ENCODE peak calls at places on chromosome 9, in seven cellular contexts. N is cardiac fibroblast, M is hepatocyte, U is GM23338, S is NB4, Y is uterus, L is heart left ventricle. C is an unnamed sample.

GRCh38 chr9:110986529-110986928 is 51.7 kb downstream of the LPAR1 start:
- DNase-seq in N (peak), M (no peak), U (no peak), S (no peak), Y (no peak), L (no peak), C (no peak)

GRCh38 chr9:132588501-132589147 is 6.2 kb downstream of the BARHL1 start:
- DNase-seq in N (no peak), M (no peak), U (peak), S (no peak), Y (no peak), L (no peak), C (no peak)

GRCh38 chr9:16515879-16516289 is 354.6 kb downstream of the BNC2 start:
- DNase-seq in N (peak), M (peak), U (peak), S (no peak), Y (no peak), L (no peak), C (peak)

GRCh38 chr9:72305102-72305546 is 59.9 kb downstream of the ZFAND5 start:
- DNase-seq in N (peak), M (peak), U (peak), S (peak), Y (peak), L (peak), C (peak)

GRCh38 chr9:75117572-75117971 is 29.3 kb downstream of the OSTF1 start:
- DNase-seq in N (no peak), M (no peak), U (no peak), S (no peak), Y (no peak), L (no peak), C (no peak)

GRCh38 chr9:82989949-82990348 is 73.0 kb downstream of the RASEF start:
- DNase-seq in N (no peak), M (no peak), U (no peak), S (no peak), Y (no peak), L (no peak), C (no peak)

GRCh38 chr9:121302786-121303185 is 34.8 kb downstream of the GSN start:
- DNase-seq in N (no peak), M (no peak), U (no peak), S (no peak), Y (peak), L (no peak), C (no peak)

GRCh38 chr9:6413365-6414263 is 615 bp downstream of the UHRF2 start:
- DNase-seq in N (no peak), M (peak), U (peak), S (peak), Y (peak), L (peak), C (no peak)

GRCh38 chr9:78676623-78677022 is 379.7 kb downstream of the PSAT1 start:
- DNase-seq in N (no peak), M (no peak), U (no peak), S (no peak), Y (no peak), L (no peak), C (peak)

GRCh38 chr9:14348241-14349140 is 34.5 kb upstream of the NFIB start:
- DNase-seq in N (peak), M (no peak), U (peak), S (no peak), Y (no peak), L (no peak), C (peak)

GRCh38 chr9:14346301-14346721 is 32.4 kb upstream of the NFIB start:
- DNase-seq in N (no peak), M (no peak), U (peak), S (no peak), Y (no peak), L (no peak), C (no peak)

GRCh38 chr9:14345586-14346237 is 31.8 kb upstream of the NFIB start:
- DNase-seq in N (no peak), M (no peak), U (peak), S (no peak), Y (no peak), L (no peak), C (no peak)

GRCh38 chr9:14347408-14348224 is 33.7 kb upstream of the NFIB start:
- DNase-seq in N (peak), M (no peak), U (peak), S (no peak), Y (no peak), L (peak), C (no peak)

GRCh38 chr9:14346826-14347407 is 33.0 kb upstream of the NFIB start:
- DNase-seq in N (peak), M (no peak), U (peak), S (no peak), Y (no peak), L (no peak), C (no peak)
- H3K4me3 ChIP-seq in N (peak), M (peak), U (peak), S (no peak), Y (peak), L (peak), C (peak)

GRCh38 chr9:90915693-90916092 is 114.1 kb downstream of the SYK start:
- DNase-seq in N (peak), M (peak), U (peak), S (peak), Y (peak), L (no peak), C (peak)
- TF ChIP-seq CTCF in N (peak), M (peak), U (peak), S (peak), Y (no peak), L (no peak), C (peak)

GRCh38 chr9:35618325-35618727 is at the start of gene CD72:
- DNase-seq in N (no peak), M (no peak), U (no peak), S (peak), Y (no peak), L (peak), C (no peak)

GRCh38 chr9:35617548-35617947 is 665 bp downstream of the CD72 start:
- DNase-seq in N (no peak), M (no peak), U (peak), S (no peak), Y (no peak), L (no peak), C (no peak)

GRCh38 chr9:35616681-35617459 is 1.3 kb downstream of the CD72 start:
- DNase-seq in N (peak), M (peak), U (peak), S (no peak), Y (peak), L (peak), C (peak)

GRCh38 chr9:35619800-35620158 is 1.6 kb upstream of the CD72 start:
- DNase-seq in N (no peak), M (no peak), U (no peak), S (peak), Y (no peak), L (no peak), C (no peak)

GRCh38 chr9:35618854-35619799 is 914 bp upstream of the CD72 start:
- DNase-seq in N (no peak), M (no peak), U (no peak), S (peak), Y (no peak), L (peak), C (peak)
- H3K4me3 ChIP-seq in N (no peak), M (no peak), U (no peak), S (peak), Y (no peak), L (no peak), C (no peak)

DNA sequence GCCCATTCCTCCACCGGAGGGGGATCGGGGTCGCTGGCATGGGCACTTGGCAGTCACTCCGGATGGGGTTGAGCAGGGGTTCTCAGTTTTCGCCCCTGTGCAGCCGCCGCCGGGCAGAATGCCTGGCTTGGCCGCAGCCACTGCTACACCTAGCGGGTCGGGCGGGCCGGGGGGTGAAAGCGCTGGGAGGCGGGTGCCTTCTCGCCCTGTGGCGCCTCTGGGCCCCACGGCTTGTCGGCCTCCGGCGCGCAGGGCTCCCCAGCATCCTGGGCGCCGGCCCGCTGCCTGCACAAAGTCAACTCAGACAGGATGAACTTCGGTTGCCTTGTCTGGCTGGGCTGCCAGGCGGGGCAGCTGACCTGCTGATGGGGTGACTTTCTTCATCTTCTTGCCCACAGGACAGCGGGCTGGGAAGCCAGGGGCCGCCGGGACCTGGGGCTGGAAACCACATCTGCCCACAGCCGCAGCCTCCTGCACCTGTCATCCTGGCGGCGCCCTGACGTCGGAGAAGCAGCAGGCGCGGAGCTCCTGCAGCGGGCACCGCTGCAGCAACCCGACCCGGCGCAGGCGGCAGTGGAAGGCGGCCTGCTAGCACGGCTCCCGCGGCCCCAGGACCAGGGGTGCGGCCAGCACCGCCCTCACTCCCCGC is 1.2 kb upstream of the ANKRD18A start:
- DNase-seq in N (no peak), M (peak), U (peak), S (peak), Y (no peak), L (peak), C (no peak)
- TF ChIP-seq CTCF in N (no peak), M (no peak), U (no peak), S (no peak), Y (no peak), L (no peak), C (no peak)

C was measured in choroid plexus epithelial cell.